ENCODE peak calls at places on chromosomes 5 and 9, in five cellular contexts. J is K562, G is HCT116, B is H1, H is SK-N-SH. Z is an unnamed sample.

GRCh38 chr9:18060304-18060934 is 413.5 kb upstream of the ADAMTSL1 start:
- DNase-seq in G (no peak), B (no peak), H (peak), J (no peak), Z (no peak)

GRCh38 chr9:16030513-16031185 is 477.8 kb downstream of the CCDC171 start:
- DNase-seq in H (no peak), G (peak), J (no peak), B (no peak), Z (no peak)

GRCh38 chr9:86175223-86175622 is 75.9 kb upstream of the GOLM1 start:
- DNase-seq in J (no peak), B (no peak), G (no peak), H (no peak), Z (no peak)

GRCh38 chr5:53024535-53024934 is 35.4 kb downstream of the ITGA2 start:
- DNase-seq in H (no peak), B (no peak), J (no peak), G (no peak), Z (no peak)

GRCh38 chr5:113058269-113058668 is 81.7 kb downstream of the DCP2 start:
- DNase-seq in H (no peak), B (no peak), J (no peak), G (no peak), Z (no peak)

GRCh38 chr9:69971643-69972449 is 71.8 kb upstream of the MAMDC2 start:
- DNase-seq in H (peak), J (peak), G (peak), B (peak), Z (peak)

GRCh38 chr9:33881635-33882034 is 64.7 kb downstream of the UBE2R2 start:
- DNase-seq in G (no peak), B (no peak), J (no peak), H (no peak), Z (no peak)

GRCh38 chr9:85610074-85610855 is 131.5 kb downstream of the AGTPBP1 start:
- DNase-seq in B (no peak), H (peak), G (peak), J (peak), Z (peak)

GRCh38 chr5:82381591-82381990 is 103.4 kb upstream of the RPS23 start:
- DNase-seq in G (no peak), H (no peak), B (no peak), J (no peak), Z (no peak)

GRCh38 chr5:81505672-81506071 is 111.7 kb upstream of the ACOT12 start:
- DNase-seq in H (no peak), J (no peak), G (no peak), B (no peak), Z (no peak)

GRCh38 chr9:77848428-77848827 is 183.2 kb downstream of the GNAQ start:
- DNase-seq in H (no peak), B (no peak), J (no peak), G (no peak), Z (no peak)

GRCh38 chr5:54743997-54744788 is 226.6 kb downstream of the SNX18 start:
- DNase-seq in J (peak), H (no peak), B (peak), G (no peak), Z (peak)

GRCh38 chr5:133469846-133470245 is 142.5 kb downstream of the FSTL4 start:
- DNase-seq in H (no peak), J (no peak), G (no peak), B (no peak), Z (no peak)

GRCh38 chr5:9621379-9621903 is 8.7 kb downstream of the TAS2R1 start:
- DNase-seq in H (peak), G (no peak), J (no peak), B (no peak), Z (no peak)

DNA sequence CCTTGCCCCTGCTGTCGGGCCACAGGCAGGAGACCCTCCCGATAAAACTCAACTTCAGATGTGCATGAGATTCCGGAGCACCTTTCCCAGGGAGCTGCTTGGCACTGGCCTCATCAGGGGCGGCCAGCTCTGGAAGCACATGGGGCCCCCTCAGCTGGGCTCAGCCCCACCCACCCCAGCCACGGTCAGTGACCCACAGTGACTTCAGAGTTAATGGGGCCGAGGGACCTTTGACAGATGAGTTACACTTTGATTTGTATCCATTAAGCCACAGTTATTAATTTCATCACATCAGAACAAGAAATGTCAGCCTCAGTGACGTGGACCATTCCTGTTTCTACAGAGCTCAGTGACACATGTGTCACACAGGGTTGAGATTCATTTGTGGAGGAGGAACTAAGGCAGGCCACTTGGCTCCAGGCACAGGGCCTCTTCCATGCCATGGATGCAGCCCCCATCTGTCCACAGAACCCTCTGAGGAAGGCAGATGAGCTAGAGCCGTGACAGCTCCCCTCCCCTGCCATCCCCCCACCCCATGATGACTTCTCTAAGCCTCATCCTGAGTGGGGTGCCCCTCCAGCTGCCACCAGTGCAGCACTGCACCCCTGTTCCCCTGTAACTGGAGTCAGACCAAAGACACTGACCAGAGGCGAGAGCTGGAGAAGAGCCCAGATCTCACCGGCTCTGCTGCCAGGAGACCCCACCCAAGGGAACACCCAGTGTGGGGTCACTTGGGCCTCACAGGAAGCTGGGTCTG is 69.4 kb upstream of the ADAMTS2 start:
- DNase-seq in J (no peak), H (peak), G (no peak), B (peak), Z (no peak)
- TF ChIP-seq JUND in J (no peak), H (no peak), G (no peak), B (no peak), Z (no peak)

GRCh38 chr5:75614165-75614564 is 2.9 kb downstream of the ANKDD1B start:
- DNase-seq in G (no peak), J (no peak), B (no peak), H (no peak), Z (peak)

GRCh38 chr5:75610201-75610600 is 1.1 kb upstream of the ANKDD1B start:
- DNase-seq in B (no peak), H (no peak), G (no peak), J (no peak), Z (no peak)

GRCh38 chr5:75608886-75609285 is 2.4 kb upstream of the ANKDD1B start:
- DNase-seq in H (no peak), B (no peak), J (peak), G (no peak), Z (no peak)

GRCh38 chr5:75611324-75612210 is at the start of gene ANKDD1B:
- DNase-seq in J (no peak), H (peak), G (no peak), B (peak), Z (no peak)

DNA sequence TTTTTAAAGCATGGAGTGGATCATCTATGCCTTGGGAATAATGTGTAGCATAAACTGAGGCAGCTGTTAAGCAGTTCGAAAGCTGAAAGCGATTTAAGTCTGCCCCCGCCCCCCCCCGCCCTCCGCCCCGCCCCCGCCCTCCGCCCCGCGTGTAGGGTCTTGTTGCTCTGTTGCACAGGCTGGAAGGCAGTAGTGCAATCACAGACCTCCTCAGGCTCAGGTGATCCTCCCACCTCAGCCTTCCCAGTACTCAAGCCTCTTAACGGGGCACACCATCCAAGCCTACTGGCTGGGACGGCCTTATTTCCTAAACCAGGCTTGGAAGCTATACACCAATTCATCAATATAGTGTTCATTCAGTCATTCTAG is 942 bp downstream of the ANKDD1B start:
- DNase-seq in J (no peak), B (no peak), H (no peak), G (no peak), Z (no peak)
- TF ChIP-seq JUND in J (no peak), B (no peak), H (no peak), G (no peak), Z (no peak)

DNA sequence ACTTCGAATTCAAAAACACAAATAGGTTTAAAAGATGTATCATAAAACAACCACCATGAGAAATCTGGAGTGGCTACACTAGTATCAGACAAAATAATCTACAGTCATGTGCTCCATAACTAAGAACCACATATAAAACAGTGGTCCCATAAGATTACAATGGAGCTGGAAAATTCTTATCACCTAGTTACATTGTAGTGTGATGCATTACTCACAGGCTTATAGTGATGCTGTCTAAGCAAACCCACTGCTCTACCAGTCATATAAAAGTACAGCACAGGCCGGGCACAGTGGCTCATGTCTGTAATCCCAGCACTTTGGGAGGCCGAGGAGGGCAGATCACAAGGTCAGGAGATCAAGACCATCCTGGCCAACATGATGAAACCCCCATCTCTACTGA is 160.1 kb downstream of the ROR2 start:
- DNase-seq in G (no peak), J (no peak), H (no peak), B (no peak), Z (no peak)
- TF ChIP-seq JUND in G (no peak), J (no peak), H (no peak), B (no peak), Z (no peak)

GRCh38 chr9:114775981-114776380 is 29.9 kb downstream of the TNFSF15 start:
- DNase-seq in J (no peak), H (no peak), B (no peak), G (no peak), Z (no peak)

GRCh38 chr9:114776683-114777399 is 29.0 kb downstream of the TNFSF15 start:
- DNase-seq in J (no peak), B (no peak), H (no peak), G (no peak), Z (no peak)

GRCh38 chr9:114779352-114779845 is 26.4 kb downstream of the TNFSF15 start:
- DNase-seq in J (no peak), B (no peak), G (peak), H (no peak), Z (no peak)

GRCh38 chr9:114775121-114775520 is 30.7 kb downstream of the TNFSF15 start:
- DNase-seq in J (no peak), H (no peak), G (no peak), B (no peak), Z (no peak)

DNA sequence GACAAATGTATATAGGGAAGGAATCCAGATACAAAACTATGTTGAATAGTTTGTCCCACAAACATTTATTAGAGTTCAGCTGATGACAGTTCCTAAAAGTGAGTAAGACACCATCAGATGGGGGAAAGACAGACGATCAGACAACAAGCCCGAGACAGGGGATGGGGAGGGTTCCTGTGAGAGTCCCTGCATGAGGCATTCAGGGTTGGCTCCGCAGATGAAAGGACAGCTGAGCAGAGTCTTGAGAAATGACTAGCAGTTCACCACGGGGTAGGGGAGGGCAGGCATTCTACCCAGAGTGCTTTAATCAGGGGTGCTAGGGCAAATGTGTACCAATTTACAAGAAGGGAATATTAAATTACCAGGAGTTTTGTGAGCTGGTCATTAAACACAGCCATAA is 28.0 kb downstream of the TNFSF15 start:
- DNase-seq in H (no peak), B (no peak), J (no peak), G (no peak), Z (no peak)
- TF ChIP-seq JUND in H (no peak), B (no peak), J (no peak), G (no peak), Z (no peak)

GRCh38 chr5:107670927-107671741 is at the start of gene EFNA5:
- DNase-seq in G (peak), B (peak), J (no peak), H (peak), Z (peak)

GRCh38 chr5:107673106-107673367 is 2.3 kb upstream of the EFNA5 start:
- DNase-seq in B (peak), H (no peak), J (no peak), G (no peak), Z (no peak)

GRCh38 chr5:107672212-107673105 is 1.7 kb upstream of the EFNA5 start:
- DNase-seq in H (peak), G (peak), J (peak), B (peak), Z (peak)

GRCh38 chr5:107670028-107670926 is 460 bp downstream of the EFNA5 start:
- DNase-seq in B (peak), H (peak), J (no peak), G (no peak), Z (peak)

DNA sequence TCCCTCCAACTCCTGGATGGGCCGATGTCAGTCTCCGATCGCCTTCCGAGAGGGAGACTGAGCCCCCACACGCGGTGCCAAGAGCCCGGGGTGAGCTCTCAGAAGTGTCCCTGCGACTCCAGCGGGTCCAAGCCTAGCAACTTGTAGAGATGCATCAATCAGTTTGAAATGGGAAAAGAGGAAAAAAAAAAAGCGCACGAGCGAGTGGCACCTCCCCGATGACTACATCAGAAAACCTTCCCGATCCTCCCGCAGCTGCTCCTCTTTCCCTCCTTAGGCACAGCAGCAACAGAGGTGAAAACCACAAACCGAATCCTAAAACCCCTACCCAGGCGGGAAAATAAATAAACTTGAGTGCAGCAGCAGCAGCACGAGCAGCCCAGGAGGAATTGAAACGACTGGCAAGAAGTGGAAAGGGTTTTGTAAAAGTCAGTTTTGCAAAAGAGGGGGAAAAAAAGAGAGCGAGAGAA is 1.0 kb upstream of the EFNA5 start:
- DNase-seq in G (peak), H (peak), B (peak), J (no peak), Z (no peak)
- TF ChIP-seq JUND in G (no peak), H (no peak), B (no peak), J (no peak), Z (no peak)

DNA sequence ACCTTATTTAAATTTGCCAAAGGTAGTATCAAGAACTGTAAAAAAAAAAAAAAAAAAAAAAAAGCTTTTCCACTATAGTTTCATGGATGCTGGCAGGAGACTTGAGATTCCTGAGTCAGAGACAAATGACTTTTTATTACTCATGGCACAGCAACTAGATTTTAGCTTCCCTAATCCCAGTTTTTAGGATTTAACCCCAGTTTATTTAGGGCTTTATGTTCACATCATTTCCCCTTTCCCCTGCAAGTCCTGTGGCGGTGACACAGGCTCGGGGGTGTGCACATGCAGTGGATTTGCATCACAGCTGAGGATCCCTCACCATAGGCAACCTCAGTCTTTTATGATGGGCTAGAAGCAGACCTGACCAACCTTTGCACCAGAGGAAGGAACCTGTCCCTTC is 144.8 kb downstream of the GOLPH3 start:
- DNase-seq in B (no peak), J (no peak), G (no peak), H (no peak), Z (no peak)
- TF ChIP-seq JUND in B (no peak), J (no peak), G (no peak), H (no peak), Z (no peak)

DNA sequence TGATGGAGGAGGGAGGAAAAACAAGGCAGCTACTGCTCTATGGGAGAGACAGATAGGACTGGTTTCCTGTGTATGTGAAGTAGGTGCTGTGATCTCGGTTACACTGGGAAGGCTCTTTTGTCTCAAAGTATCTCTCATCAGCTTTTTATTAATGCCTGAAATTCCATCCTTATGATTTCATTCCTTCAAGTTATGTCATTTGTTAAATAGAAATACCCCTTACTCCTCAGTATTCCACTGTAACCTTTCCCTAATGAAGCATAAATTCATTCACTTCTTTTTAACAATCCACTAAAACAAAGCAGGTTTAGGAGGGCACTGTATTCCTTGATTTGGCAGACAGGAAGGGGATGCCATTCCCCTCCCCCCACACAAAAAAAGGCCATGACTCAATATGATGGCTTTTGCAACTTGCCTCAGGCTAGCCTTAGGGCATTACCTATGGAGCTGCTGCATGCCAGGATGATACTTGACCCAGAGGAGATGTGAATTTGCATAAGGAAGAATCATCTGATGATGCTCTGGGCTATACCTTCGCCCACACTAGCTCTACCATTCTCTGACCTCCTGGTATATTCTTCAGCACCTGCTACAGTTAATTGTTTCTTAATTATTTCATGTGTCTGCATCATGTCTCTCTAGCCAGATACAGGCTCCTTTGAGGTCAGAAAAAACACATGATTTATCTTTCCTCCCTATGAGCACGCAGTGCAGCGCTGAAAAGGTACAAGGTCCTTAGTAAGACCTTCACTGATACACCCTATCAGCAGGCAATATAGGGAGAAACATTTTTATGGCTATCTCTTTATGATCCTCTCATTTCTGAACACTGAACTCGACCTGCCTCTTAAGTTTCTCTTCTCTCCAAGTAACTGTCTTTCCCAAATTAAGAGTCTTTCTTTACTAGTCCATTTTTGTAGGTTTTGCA is 26.3 kb downstream of the NR3C1 start:
- DNase-seq in H (no peak), G (peak), J (no peak), B (no peak), Z (no peak)
- TF ChIP-seq JUND in H (peak), G (peak), J (no peak), B (no peak), Z (no peak)

DNA sequence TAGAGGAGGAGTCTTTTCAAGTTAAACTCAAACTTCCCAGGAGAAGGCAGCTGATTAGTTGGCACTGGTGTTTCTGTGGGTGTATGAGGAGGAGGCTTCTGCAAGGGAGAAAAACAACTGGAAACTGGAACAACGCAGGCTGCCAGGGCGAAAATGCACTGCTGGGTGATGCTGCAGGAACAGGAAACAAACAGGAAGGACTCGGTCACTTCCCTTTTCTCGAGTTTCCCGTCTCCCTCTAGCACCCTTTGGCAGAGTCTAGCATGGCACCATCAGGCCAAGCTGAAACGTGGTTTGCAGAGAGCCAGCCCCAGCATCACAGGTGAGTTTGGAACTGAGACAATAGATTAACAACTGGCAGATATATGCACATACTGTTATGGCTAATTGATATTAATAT is 77.5 kb upstream of the CAST start:
- DNase-seq in B (no peak), G (no peak), H (no peak), J (no peak), Z (no peak)
- TF ChIP-seq JUND in B (no peak), G (no peak), H (no peak), J (no peak), Z (no peak)

Z was measured in T47D.